ENCODE peak calls at places on chromosomes 1 and 21, in seven cellular contexts. T is body of pancreas, J is endodermal cell, V is GM06990, X is HFFc6, G is choroid plexus epithelial cell, I is dorsolateral prefrontal cortex. H is an unnamed sample.

GRCh38 chr1:3730556-3731247 is 21.5 kb upstream of the CCDC27 start:
- DNase-seq in T (no peak), J (no peak), V (peak; percentile 20), X (no peak), G (no peak), I (no peak), H (no peak)

GRCh38 chr1:180163044-180163443 is 8.4 kb downstream of the QSOX1 start:
- DNase-seq in T (no peak), J (no peak), V (no peak), X (no peak), G (no peak), I (no peak), H (no peak)

GRCh38 chr1:171715813-171716251 is 26.0 kb downstream of the VAMP4 start:
- DNase-seq in T (no peak), J (no peak), V (no peak), X (peak; percentile 7), G (peak; percentile 47), I (no peak), H (no peak)

GRCh38 chr1:228090613-228091081 is 8.1 kb downstream of the ARF1 start:
- DNase-seq in T (peak; percentile 52), J (peak; percentile 40), V (no peak), X (no peak), G (peak; percentile 45), I (peak; percentile 29), H (peak; percentile 1)

GRCh38 chr1:195584870-195585624 is 1023.2 kb downstream of the KCNT2 start:
- DNase-seq in T (no peak), J (peak; percentile 73), V (no peak), X (no peak), G (no peak), I (no peak), H (no peak)

GRCh38 chr1:105544475-105544874 is 1512.0 kb upstream of the PRMT6 start:
- DNase-seq in T (no peak), J (no peak), V (no peak), X (peak; percentile 48), G (no peak), I (no peak), H (no peak)

GRCh38 chr1:18111605-18112297 is 4.2 kb downstream of the IGSF21 start:
- DNase-seq in T (no peak), J (no peak), V (no peak), X (no peak), G (no peak), I (no peak), H (no peak)

GRCh38 chr21:27505516-27505915 is 538.6 kb upstream of the ADAMTS5 start:
- DNase-seq in T (no peak), J (no peak), V (no peak), X (peak; percentile 76), G (peak; percentile 67), I (no peak), H (no peak)

GRCh38 chr1:157181790-157182189 is 43.6 kb upstream of the ETV3 start:
- DNase-seq in T (no peak), J (no peak), V (no peak), X (no peak), G (no peak), I (no peak), H (no peak)

GRCh38 chr1:100866041-100866900 is 28.4 kb downstream of the EXTL2 start:
- DNase-seq in T (no peak), J (no peak), V (no peak), X (peak; percentile 3), G (peak; percentile 86), I (no peak), H (no peak)

GRCh38 chr1:24932284-24932683 is 2.2 kb upstream of the RUNX3 start:
- DNase-seq in T (peak; percentile 47), J (peak; percentile 92), V (peak; percentile 76), X (no peak), G (no peak), I (no peak), H (peak; percentile 73)

GRCh38 chr1:206733012-206733411 is 37.6 kb upstream of the IL19 start:
- DNase-seq in T (no peak), J (no peak), V (no peak), X (no peak), G (no peak), I (no peak), H (no peak)

GRCh38 chr1:2583331-2583791 is 3.2 kb upstream of the PRXL2B start:
- DNase-seq in T (no peak), J (no peak), V (no peak), X (no peak), G (no peak), I (no peak), H (peak; percentile 66)

GRCh38 chr1:204649756-204650155 is 35.8 kb downstream of the LRRN2 start:
- DNase-seq in T (no peak), J (no peak), V (no peak), X (no peak), G (no peak), I (no peak), H (no peak)

GRCh38 chr1:202046748-202047708 is 36.6 kb downstream of the ELF3 start:
- DNase-seq in T (no peak), J (no peak), V (no peak), X (peak; percentile 8), G (no peak), I (no peak), H (no peak)

GRCh38 chr1:222955964-222956363 is 141.1 kb downstream of the DISP1 start:
- DNase-seq in T (no peak), J (no peak), V (no peak), X (no peak), G (no peak), I (no peak), H (no peak)

GRCh38 chr21:45338326-45339017 is 50.8 kb upstream of the POFUT2 start:
- DNase-seq in T (peak; percentile 1), J (peak; percentile 22), V (no peak), X (no peak), G (no peak), I (no peak), H (no peak)

GRCh38 chr1:46575300-46575699 is 23.9 kb upstream of the KNCN start:
- DNase-seq in T (no peak), J (no peak), V (no peak), X (no peak), G (no peak), I (no peak), H (no peak)

GRCh38 chr1:32219022-32219421 is 3.1 kb downstream of the TMEM234 start:
- DNase-seq in T (no peak), J (no peak), V (no peak), X (no peak), G (no peak), I (no peak), H (no peak)

GRCh38 chr1:1964811-1965210 is 38.8 kb downstream of the CFAP74 start:
- DNase-seq in T (no peak), J (no peak), V (no peak), X (no peak), G (no peak), I (no peak), H (no peak)

GRCh38 chr1:200869753-200870391 is 2.9 kb upstream of the GPR25 start:
- DNase-seq in T (no peak), J (no peak), V (peak; percentile 75), X (no peak), G (no peak), I (no peak), H (peak; percentile 52)

GRCh38 chr1:110555807-110556470 is 37.0 kb upstream of the KCNA10 start:
- DNase-seq in T (peak; percentile 25), J (no peak), V (no peak), X (no peak), G (peak; percentile 22), I (peak; percentile 89), H (no peak)

GRCh38 chr1:241775021-241775420 is 73.0 kb upstream of the EXO1 start:
- DNase-seq in T (no peak), J (no peak), V (no peak), X (no peak), G (no peak), I (no peak), H (no peak)

GRCh38 chr1:94527447-94528031 is 14.0 kb downstream of the F3 start:
- DNase-seq in T (peak; percentile 49), J (no peak), V (no peak), X (peak; percentile 79), G (peak; percentile 62), I (no peak), H (no peak)
- TF ChIP-seq CTCF in T (peak; percentile 43), J (peak; percentile 45), V (no peak), X (peak; percentile 59), G (peak; percentile 21), I (no peak), H (no peak)

DNA sequence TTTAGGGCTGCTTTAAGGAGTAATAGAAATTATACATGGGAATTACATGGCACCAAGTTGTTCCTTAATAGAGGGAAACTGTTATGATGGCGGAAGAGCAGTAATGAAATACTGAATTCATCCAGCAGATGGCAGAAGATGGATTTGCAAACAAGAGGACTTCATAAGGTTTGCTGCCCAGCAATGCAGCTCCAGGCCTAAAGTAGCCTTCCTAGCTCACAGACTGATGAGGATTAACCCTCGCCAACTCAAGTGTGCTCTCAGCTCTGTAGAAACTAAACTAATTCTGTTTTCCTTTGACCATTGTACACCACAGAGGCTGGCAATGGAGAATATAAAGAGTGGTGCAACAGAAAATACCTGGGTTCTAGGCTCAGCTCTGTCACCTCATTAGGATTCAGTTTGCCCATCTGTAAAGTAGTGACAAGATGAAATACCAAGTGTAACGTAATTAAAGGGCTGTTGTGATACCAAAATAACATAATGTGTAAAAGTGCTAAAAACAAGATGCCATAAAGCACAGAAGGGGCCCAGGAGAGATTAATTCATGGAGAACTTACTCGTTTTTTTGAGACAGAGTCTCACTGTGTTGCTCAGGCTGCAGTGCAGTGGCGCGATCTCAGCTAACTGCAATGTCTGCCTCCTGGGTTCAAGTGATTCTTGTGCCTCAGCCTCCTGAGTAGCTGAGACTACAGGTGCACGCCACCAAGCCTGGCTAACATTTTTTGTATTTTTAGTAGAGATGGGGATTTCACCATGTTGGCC is 102.4 kb upstream of the SERBP1 start:
- DNase-seq in T (peak; percentile 65), J (peak; percentile 75), V (peak; percentile 6), X (peak; percentile 78), G (peak; percentile 96), I (peak; percentile 38), H (peak; percentile 12)
- TF ChIP-seq CTCF in T (peak; percentile 82), J (peak; percentile 84), V (peak; percentile 57), X (peak; percentile 92), G (peak; percentile 79), I (peak; percentile 77), H (peak; percentile 69)

DNA sequence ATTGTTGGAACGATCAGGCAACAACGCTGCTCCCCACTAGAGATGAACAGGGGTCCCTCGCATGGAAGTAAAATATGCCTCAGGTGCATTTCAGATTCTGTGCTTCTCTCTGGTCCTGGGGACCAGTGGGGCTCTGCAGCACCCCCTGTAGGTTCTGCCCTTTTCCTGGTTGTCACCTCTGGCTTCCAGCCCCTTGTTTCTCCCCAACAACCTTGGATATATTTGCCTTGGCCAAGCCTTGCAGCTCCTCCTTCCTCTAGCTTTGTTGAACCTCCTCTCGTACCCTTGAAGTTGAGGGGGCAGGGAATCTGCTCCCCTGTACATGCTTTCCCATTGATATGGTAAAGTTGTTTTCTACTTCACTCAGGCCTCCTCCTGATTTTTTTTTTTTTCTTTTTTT is 5.4 kb upstream of the RGSL1 start:
- DNase-seq in T (no peak), J (peak; percentile 71), V (no peak), X (no peak), G (no peak), I (no peak), H (no peak)
- TF ChIP-seq CTCF in T (no peak), J (peak; percentile 57), V (peak; percentile 47), X (peak; percentile 17), G (peak; percentile 29), I (no peak), H (no peak)

DNA sequence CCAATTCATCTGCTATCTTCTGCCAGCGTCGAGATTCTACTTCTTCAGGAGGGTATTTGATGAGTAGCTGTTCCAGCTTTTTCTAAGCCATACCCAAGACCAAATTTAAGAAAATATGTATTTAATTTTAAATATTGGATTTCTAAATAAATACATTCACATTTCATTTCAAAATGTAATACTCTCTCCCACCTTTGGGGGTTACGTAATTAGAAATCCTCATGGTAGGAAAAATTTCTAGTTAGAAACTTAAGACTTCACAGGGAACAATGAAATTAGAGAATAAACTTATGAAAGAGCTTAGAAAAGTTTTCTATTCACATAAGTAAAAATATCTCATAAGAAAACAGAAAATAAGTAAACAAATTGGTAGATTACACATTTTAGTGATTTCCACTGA is 102.9 kb downstream of the ZZZ3 start:
- DNase-seq in T (no peak), J (no peak), V (no peak), X (no peak), G (no peak), I (no peak), H (no peak)
- TF ChIP-seq CTCF in T (no peak), J (peak; percentile 41), V (no peak), X (peak; percentile 50), G (no peak), I (no peak), H (no peak)